ENCODE peak calls at places on chromosomes 5 and 9, in eight cellular contexts. Z is T-helper 17 cell; F is left cardiac atrium; K is midbrain; R is ELR; I is bronchial epithelial cell; Y is cardiac fibroblast; H is stimulated activated naive CD4-positive, alpha-beta T cell treated with Interleukin-2 at 50 U/mL for 16 hours. S is an unnamed sample.

GRCh38 chr5:116428966-116429365 is 145.7 kb downstream of the SEMA6A start:
- DNase-seq in Z (no peak), F (no peak), K (peak; percentile 58), R (no peak), I (no peak), Y (no peak), H (no peak), S (no peak)

GRCh38 chr5:102807878-102808502 is 52.9 kb downstream of the PAM start:
- DNase-seq in Z (no peak), F (no peak), K (no peak), R (peak; percentile 60), I (no peak), Y (peak; percentile 44), H (no peak), S (no peak)

GRCh38 chr5:40401965-40402364 is 277.8 kb upstream of the PTGER4 start:
- DNase-seq in Z (no peak), F (no peak), K (no peak), R (peak; percentile 93), I (peak; percentile 86), Y (peak; percentile 64), H (peak; percentile 38), S (peak; percentile 27)

GRCh38 chr5:66511491-66511890 is 84.7 kb upstream of the MAST4 start:
- DNase-seq in Z (no peak), F (no peak), K (no peak), R (peak; percentile 11), I (no peak), Y (peak; percentile 32), H (no peak), S (no peak)

GRCh38 chr5:63201738-63202137 is 623.1 kb downstream of the LRRC70 start:
- DNase-seq in Z (no peak), F (no peak), K (no peak), R (no peak), I (no peak), Y (no peak), H (no peak), S (no peak)

GRCh38 chr9:70829591-70830265 is 291.7 kb downstream of the TRPM3 start:
- DNase-seq in Z (no peak), F (no peak), K (no peak), R (no peak), I (no peak), Y (no peak), H (no peak), S (no peak)

GRCh38 chr5:173614591-173614990 is 1.9 kb downstream of the BOD1 start:
- DNase-seq in Z (no peak), F (no peak), K (no peak), R (no peak), I (no peak), Y (no peak), H (no peak), S (no peak)

GRCh38 chr5:7717691-7718090 is 133.2 kb downstream of the CFAP90 start:
- DNase-seq in Z (no peak), F (no peak), K (no peak), R (no peak), I (no peak), Y (no peak), H (no peak), S (no peak)

GRCh38 chr5:161034456-161034855 is 182.4 kb upstream of the ATP10B start:
- DNase-seq in Z (no peak), F (no peak), K (no peak), R (no peak), I (no peak), Y (no peak), H (no peak), S (no peak)

GRCh38 chr9:21677834-21678233 is 124.6 kb upstream of the MTAP start:
- DNase-seq in Z (no peak), F (no peak), K (no peak), R (peak; percentile 99), I (peak; percentile 100), Y (peak; percentile 89), H (no peak), S (peak; percentile 97)

GRCh38 chr9:137445930-137446431 is 4.8 kb upstream of the ENTPD8 start:
- DNase-seq in Z (peak; percentile 3), F (peak; percentile 21), K (no peak), R (no peak), I (no peak), Y (no peak), H (no peak), S (no peak)

GRCh38 chr5:163569284-163569683 is 63.9 kb downstream of the MAT2B start:
- DNase-seq in Z (no peak), F (no peak), K (no peak), R (peak; percentile 51), I (peak; percentile 12), Y (peak; percentile 51), H (no peak), S (no peak)

GRCh38 chr5:96881511-96882115 is 5.3 kb downstream of the ERAP2 start:
- DNase-seq in Z (no peak), F (no peak), K (no peak), R (peak; percentile 59), I (peak; percentile 86), Y (peak; percentile 78), H (no peak), S (peak; percentile 14)

GRCh38 chr9:125203259-125203658 is 2.9 kb downstream of the RABEPK start:
- DNase-seq in Z (no peak), F (no peak), K (no peak), R (peak; percentile 10), I (no peak), Y (no peak), H (no peak), S (no peak)

GRCh38 chr5:14414007-14414406 is 167.6 kb upstream of the OTULINL start:
- DNase-seq in Z (no peak), F (no peak), K (no peak), R (no peak), I (no peak), Y (no peak), H (no peak), S (no peak)

GRCh38 chr9:98916660-98917059 is 27.0 kb upstream of the COL15A1 start:
- DNase-seq in Z (no peak), F (peak; percentile 69), K (no peak), R (no peak), I (no peak), Y (no peak), H (no peak), S (no peak)

GRCh38 chr5:174235226-174235992 is 189.9 kb downstream of the NSG2 start:
- DNase-seq in Z (no peak), F (no peak), K (no peak), R (no peak), I (no peak), Y (no peak), H (no peak), S (no peak)

GRCh38 chr5:60332244-60333018 is 367.5 kb downstream of the DEPDC1B start:
- DNase-seq in Z (no peak), F (no peak), K (no peak), R (peak; percentile 93), I (peak; percentile 94), Y (peak; percentile 32), H (no peak), S (peak; percentile 29)

GRCh38 chr5:106873558-106873957 is 797.2 kb downstream of the EFNA5 start:
- DNase-seq in Z (no peak), F (no peak), K (no peak), R (peak; percentile 5), I (peak; percentile 59), Y (peak; percentile 13), H (no peak), S (peak; percentile 43)

GRCh38 chr5:58117491-58117890 is 342.4 kb downstream of the PLK2 start:
- DNase-seq in Z (no peak), F (no peak), K (no peak), R (no peak), I (no peak), Y (no peak), H (no peak), S (no peak)

GRCh38 chr5:43619911-43620310 is 16.9 kb downstream of the NNT start:
- DNase-seq in Z (no peak), F (no peak), K (no peak), R (no peak), I (no peak), Y (no peak), H (no peak), S (no peak)

GRCh38 chr9:136023401-136024225 is 62.4 kb upstream of the UBAC1 start:
- DNase-seq in Z (no peak), F (peak; percentile 85), K (no peak), R (peak; percentile 37), I (no peak), Y (peak; percentile 77), H (no peak), S (no peak)

GRCh38 chr9:97958812-97959511 is 21.0 kb upstream of the HEMGN start:
- DNase-seq in Z (no peak), F (no peak), K (peak; percentile 27), R (peak; percentile 80), I (no peak), Y (peak; percentile 49), H (no peak), S (no peak)

GRCh38 chr5:154199671-154200220 is 9.2 kb downstream of the GALNT10 start:
- DNase-seq in Z (no peak), F (no peak), K (no peak), R (no peak), I (no peak), Y (no peak), H (no peak), S (no peak)

GRCh38 chr5:17964067-17964466 is 329.8 kb downstream of the TAF11L14 start:
- DNase-seq in Z (no peak), F (no peak), K (no peak), R (no peak), I (peak; percentile 7), Y (no peak), H (no peak), S (no peak)

GRCh38 chr9:83934569-83935275 is 13.5 kb upstream of the KIF27 start:
- DNase-seq in Z (no peak), F (no peak), K (no peak), R (peak; percentile 70), I (peak; percentile 94), Y (peak; percentile 94), H (no peak), S (peak; percentile 82)

GRCh38 chr9:129282308-129283211 is 104.5 kb upstream of the IER5L start:
- DNase-seq in Z (no peak), F (no peak), K (no peak), R (no peak), I (no peak), Y (no peak), H (no peak), S (no peak)

GRCh38 chr9:137295313-137296213 is 6.5 kb downstream of the NRARP start:
- DNase-seq in Z (peak; percentile 46), F (peak; percentile 55), K (no peak), R (peak; percentile 40), I (no peak), Y (no peak), H (peak; percentile 17), S (no peak)

GRCh38 chr5:114238771-114239313 is 123.0 kb upstream of the KCNN2 start:
- DNase-seq in Z (no peak), F (no peak), K (no peak), R (peak; percentile 47), I (no peak), Y (no peak), H (no peak), S (no peak)

GRCh38 chr5:68428232-68428811 is 212.8 kb downstream of the PIK3R1 start:
- DNase-seq in Z (no peak), F (no peak), K (no peak), R (no peak), I (no peak), Y (no peak), H (no peak), S (no peak)

GRCh38 chr9:89549031-89549644 is 51.2 kb upstream of the SEMA4D start:
- DNase-seq in Z (peak; percentile 83), F (peak; percentile 76), K (peak; percentile 86), R (peak; percentile 42), I (peak; percentile 46), Y (peak; percentile 64), H (peak; percentile 80), S (no peak)

GRCh38 chr5:7856855-7857254 is 5.9 kb upstream of the CFAP90 start:
- DNase-seq in Z (no peak), F (no peak), K (peak; percentile 78), R (peak; percentile 42), I (peak; percentile 40), Y (peak; percentile 60), H (no peak), S (no peak)

GRCh38 chr5:173707392-173707791 is 90.9 kb upstream of the BOD1 start:
- DNase-seq in Z (no peak), F (peak; percentile 64), K (no peak), R (peak; percentile 54), I (peak; percentile 74), Y (peak; percentile 96), H (no peak), S (peak; percentile 51)

GRCh38 chr5:116288524-116288923 is 203.7 kb downstream of the COMMD10 start:
- DNase-seq in Z (no peak), F (no peak), K (no peak), R (no peak), I (no peak), Y (no peak), H (no peak), S (no peak)